ENCODE peak calls at places on chromosomes 4 and X, in four cellular contexts. S is Caki2; H is activated T-cell treated with anti-CD3 and anti-CD28 coated beads, Interleukin-2, amount 50 U/mL, for 72 hours; Z is AG08396. F is an unnamed sample.

GRCh38 chr4:119489305-119489704 is 139.3 kb downstream of the PDE5A start:
- DNase-seq in S (no peak), H (no peak), Z (no peak), F (no peak)

GRCh38 chr4:2270341-2271165 is 8.6 kb upstream of the MXD4 start:
- DNase-seq in S (no peak), H (no peak), Z (no peak), F (no peak)

GRCh38 chrX:154409222-154409871 is at the start of gene DNASE1L1:
- DNase-seq in S (peak), H (peak), Z (peak), F (peak)

GRCh38 chr4:100348472-100348871 is 158.2 kb upstream of the DDIT4L start:
- DNase-seq in S (peak), H (no peak), Z (no peak), F (no peak)

GRCh38 chr4:100114909-100115308 is 75.4 kb downstream of the DDIT4L start:
- DNase-seq in S (no peak), H (no peak), Z (no peak), F (no peak)

GRCh38 chrX:64975989-64976672 is at the start of gene ZC4H2:
- DNase-seq in S (peak), H (peak), Z (peak), F (peak)

GRCh38 chrX:39162322-39162721 is 361.1 kb downstream of the MID1IP1 start:
- DNase-seq in S (no peak), H (peak), Z (no peak), F (no peak)

GRCh38 chr4:174275101-174275500 is 8.4 kb downstream of the FBXO8 start:
- DNase-seq in S (no peak), H (no peak), Z (no peak), F (no peak)

GRCh38 chrX:16185725-16186136 is 18.4 kb downstream of the MAGEB17 start:
- DNase-seq in S (peak), H (no peak), Z (peak), F (peak)

GRCh38 chrX:150547511-150548115 is 20.8 kb upstream of the MTM1 start:
- DNase-seq in S (peak), H (peak), Z (peak), F (peak)

GRCh38 chr4:128517739-128518510 is 230.3 kb upstream of the PGRMC2 start:
- DNase-seq in S (peak), H (no peak), Z (peak), F (peak)

GRCh38 chr4:1364217-1364616 is 17.2 kb downstream of the UVSSA start:
- DNase-seq in S (no peak), H (no peak), Z (no peak), F (no peak)

GRCh38 chrX:19882066-19882775 is 5.2 kb downstream of the SH3KBP1 start:
- DNase-seq in S (no peak), H (no peak), Z (no peak), F (no peak)

GRCh38 chrX:40011483-40012038 is 86.2 kb downstream of the BCOR start:
- DNase-seq in S (no peak), H (no peak), Z (no peak), F (no peak)

GRCh38 chr4:17368408-17368807 is 143.5 kb downstream of the QDPR start:
- DNase-seq in S (no peak), H (no peak), Z (no peak), F (no peak)

GRCh38 chr4:73875401-73875800 is 6.2 kb downstream of the CXCL1 start:
- DNase-seq in S (no peak), H (no peak), Z (no peak), F (no peak)

GRCh38 chrX:46574337-46574940 is 874 bp downstream of the CHST7 start:
- DNase-seq in S (no peak), H (peak), Z (no peak), F (no peak)

GRCh38 chr4:118774989-118775388 is 60.9 kb downstream of the SEC24D start:
- DNase-seq in S (peak), H (no peak), Z (no peak), F (no peak)

GRCh38 chr4:151227731-151228130 is 49.2 kb upstream of the PRSS48 start:
- DNase-seq in S (no peak), H (no peak), Z (peak), F (no peak)

GRCh38 chr4:153792007-153792892 is 3.4 kb upstream of the SFRP2 start:
- DNase-seq in S (no peak), H (peak), Z (peak), F (no peak)

GRCh38 chr4:108644237-108644636 is 6.2 kb upstream of the OSTC start:
- DNase-seq in S (no peak), H (no peak), Z (no peak), F (no peak)

GRCh38 chr4:3685081-3685645 is 81.0 kb upstream of the ADRA2C start:
- DNase-seq in S (no peak), H (no peak), Z (no peak), F (no peak)

GRCh38 chrX:16039363-16039762 is 84.0 kb upstream of the GRPR start:
- DNase-seq in S (no peak), H (no peak), Z (no peak), F (no peak)

GRCh38 chr4:2796261-2797187 is 3.6 kb downstream of the SH3BP2 start:
- DNase-seq in S (peak), H (no peak), Z (no peak), F (no peak)

GRCh38 chr4:119189638-119190037 is 22.9 kb upstream of the USP53 start:
- DNase-seq in S (no peak), H (no peak), Z (no peak), F (no peak)

GRCh38 chr4:104941661-104942062 is 205.0 kb upstream of the TET2 start:
- DNase-seq in S (peak), H (no peak), Z (no peak), F (peak)

GRCh38 chrX:110315541-110315940 is 2.3 kb downstream of the AMMECR1 start:
- DNase-seq in S (peak), H (no peak), Z (no peak), F (peak)

GRCh38 chr4:105708376-105709080 is at the start of the genes GSTCD and INTS12:
- DNase-seq in S (peak), H (peak), Z (peak), F (peak)

GRCh38 chr4:186717556-186717955 is 6.1 kb downstream of the FAT1 start:
- DNase-seq in S (no peak), H (no peak), Z (no peak), F (no peak)

GRCh38 chr4:43411226-43411625 is 518.7 kb downstream of the GRXCR1 start:
- DNase-seq in S (no peak), H (no peak), Z (peak), F (no peak)

GRCh38 chr4:101993002-101993840 is 202.7 kb downstream of the BANK1 start:
- DNase-seq in S (no peak), H (no peak), Z (no peak), F (no peak)

GRCh38 chr4:2093265-2093664 is 34.1 kb downstream of the NAT8L start:
- DNase-seq in S (no peak), H (no peak), Z (no peak), F (no peak)

GRCh38 chr4:4377683-4378082 is 9.2 kb upstream of the NSG1 start:
- DNase-seq in S (no peak), H (no peak), Z (no peak), F (no peak)